ENCODE peak calls at places on chromosomes 11 and 22, in six cellular contexts. E is naive thymus-derived CD4-positive, alpha-beta T cell; W is CD8-positive, alpha-beta T cell; H is right lobe of liver; D is H9; K is left ventricle myocardium inferior. G is an unnamed sample.

GRCh38 chr11:119470316-119471266 is 47.6 kb upstream of the THY1 start:
- DNase-seq in E (no peak), W (peak; percentile 25), H (no peak), D (peak; percentile 26), K (no peak), G (no peak)

GRCh38 chr11:12725863-12726666 is 51.8 kb downstream of the TEAD1 start:
- DNase-seq in E (no peak), W (no peak), H (no peak), D (no peak), K (no peak), G (no peak)

GRCh38 chr11:69922015-69922595 is 102.9 kb upstream of the FGF3 start:
- DNase-seq in E (no peak), W (no peak), H (peak; percentile 54), D (no peak), K (no peak), G (no peak)

GRCh38 chr11:33622231-33622630 is 78.4 kb downstream of the C11orf91 start:
- DNase-seq in E (no peak), W (no peak), H (no peak), D (no peak), K (no peak), G (no peak)

GRCh38 chr22:37559901-37560681 is at the start of gene CDC42EP1:
- DNase-seq in E (no peak), W (no peak), H (peak; percentile 88), D (peak; percentile 47), K (peak; percentile 65), G (no peak)

GRCh38 chr22:49103314-49104052 is 724.2 kb downstream of the BRD1 start:
- DNase-seq in E (no peak), W (no peak), H (peak; percentile 38), D (no peak), K (no peak), G (no peak)

GRCh38 chr22:23180893-23181762 is 819 bp downstream of the BCR start:
- DNase-seq in E (peak; percentile 38), W (peak; percentile 63), H (no peak), D (no peak), K (peak; percentile 22), G (no peak)

GRCh38 chr22:30127749-30128166 is 47.5 kb downstream of the HORMAD2 start:
- DNase-seq in E (no peak), W (no peak), H (no peak), D (no peak), K (no peak), G (no peak)

GRCh38 chr11:2447253-2447950 is 2.6 kb downstream of the KCNQ1 start:
- DNase-seq in E (no peak), W (no peak), H (peak; percentile 59), D (no peak), K (no peak), G (no peak)

GRCh38 chr11:19724765-19725164 is 12.1 kb downstream of the NAV2 start:
- DNase-seq in E (no peak), W (peak; percentile 29), H (no peak), D (no peak), K (no peak), G (no peak)

GRCh38 chr11:76889414-76889975 is 28.8 kb downstream of the ACER3 start:
- DNase-seq in E (no peak), W (no peak), H (no peak), D (no peak), K (no peak), G (no peak)

GRCh38 chr22:30843245-30843644 is 125.3 kb downstream of the MORC2 start:
- DNase-seq in E (no peak), W (no peak), H (no peak), D (no peak), K (no peak), G (no peak)

GRCh38 chr22:45645150-45645525 is 26.5 kb upstream of the ATXN10 start:
- DNase-seq in E (no peak), W (no peak), H (no peak), D (no peak), K (no peak), G (no peak)

GRCh38 chr22:24465566-24465965 is 29.6 kb upstream of the UPB1 start:
- DNase-seq in E (no peak), W (no peak), H (no peak), D (no peak), K (no peak), G (no peak)

GRCh38 chr11:64305075-64305690 is at the start of gene ESRRA:
- DNase-seq in E (peak; percentile 99), W (peak; percentile 100), H (peak; percentile 100), D (peak; percentile 100), K (peak; percentile 100), G (peak; percentile 98)

GRCh38 chr11:17735823-17736772 is 1.5 kb downstream of the KCNC1 start:
- DNase-seq in E (no peak), W (no peak), H (no peak), D (peak; percentile 52), K (no peak), G (no peak)

GRCh38 chr11:123107945-123108344 is 46.0 kb upstream of the HSPA8 start:
- DNase-seq in E (no peak), W (no peak), H (no peak), D (no peak), K (no peak), G (no peak)
- H3K27ac ChIP-seq in E (no peak overlapping the region), W (no peak overlapping the region), H (no peak overlapping the region), D (no peak overlapping the region), K (no peak overlapping the region), G (no peak overlapping the region)

GRCh38 chr11:87352759-87353707 is 315.3 kb downstream of the TMEM135 start:
- DNase-seq in E (peak; percentile 59), W (peak; percentile 90), H (peak; percentile 89), D (peak; percentile 89), K (peak; percentile 84), G (peak; percentile 41)

GRCh38 chr11:87355614-87356013 is 317.9 kb downstream of the TMEM135 start:
- DNase-seq in E (no peak), W (no peak), H (no peak), D (no peak), K (no peak), G (no peak)

GRCh38 chr11:87351671-87352070 is 313.9 kb downstream of the TMEM135 start:
- DNase-seq in E (no peak), W (no peak), H (no peak), D (no peak), K (no peak), G (no peak)

GRCh38 chr11:87356428-87356827 is 318.7 kb downstream of the TMEM135 start:
- DNase-seq in E (no peak), W (no peak), H (no peak), D (no peak), K (no peak), G (no peak)

GRCh38 chr11:87353904-87354303 is 316.2 kb downstream of the TMEM135 start:
- DNase-seq in E (no peak), W (no peak), H (no peak), D (no peak), K (no peak), G (no peak)
- H3K27ac ChIP-seq in E (no peak overlapping the region), W (no peak overlapping the region), H (no peak overlapping the region), D (no peak overlapping the region), K (peak overlapping the region; percentile 48), G (no peak overlapping the region)

DNA sequence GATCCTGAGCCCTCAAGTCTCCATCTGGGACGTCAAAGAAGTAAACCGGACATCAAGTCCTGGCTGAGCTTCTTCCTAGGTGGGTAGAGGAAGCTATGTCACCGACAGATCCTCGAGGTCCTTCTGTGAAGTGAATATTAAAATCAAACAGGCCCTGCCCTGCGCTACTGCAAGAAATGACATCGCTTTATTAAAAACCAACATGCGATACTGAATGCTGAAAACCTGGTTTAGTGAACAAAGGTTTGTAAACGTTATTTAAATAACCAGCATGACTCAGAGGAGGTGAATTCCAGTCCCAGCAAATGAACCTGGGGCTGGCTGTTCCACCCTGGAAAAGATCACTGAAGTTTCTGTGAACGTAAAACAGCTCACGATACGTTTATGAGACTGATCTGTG is 659 bp downstream of the RTCB start:
- DNase-seq in E (no peak), W (no peak), H (no peak), D (no peak), K (no peak), G (no peak)
- H3K27ac ChIP-seq in E (peak overlapping the region; percentile 92), W (peak overlapping the region; percentile 72), H (peak overlapping the region; percentile 73), D (no peak overlapping the region), K (peak overlapping the region; percentile 80), G (peak overlapping the region; percentile 83)

GRCh38 chr11:62930157-62930556 is 9.0 kb upstream of the CHRM1 start:
- DNase-seq in E (no peak), W (no peak), H (no peak), D (peak; percentile 22), K (no peak), G (no peak)
- H3K27ac ChIP-seq in E (no peak overlapping the region), W (no peak overlapping the region), H (no peak overlapping the region), D (no peak overlapping the region), K (no peak overlapping the region), G (no peak overlapping the region)